ENCODE peak calls at places on chromosomes 6 and 20, in four cellular contexts. X is A549, J is K562, A is GM12878. T is an unnamed sample.

GRCh38 chr20:64224344-64225165 is 31.0 kb upstream of the PCMTD2 start:
- DNase-seq in X (no peak), J (no peak), A (no peak), T (no peak)

GRCh38 chr20:40673442-40673841 is 15.6 kb downstream of the MAFB start:
- DNase-seq in X (no peak), J (no peak), A (no peak), T (no peak)

GRCh38 chr6:131924881-131925474 is 26.2 kb downstream of the CCN2 start:
- DNase-seq in X (peak; percentile 44), J (peak; percentile 8), A (no peak), T (peak; percentile 77)

GRCh38 chr6:133241088-133241900 is at the start of gene EYA4:
- DNase-seq in X (peak; percentile 74), J (no peak), A (no peak), T (no peak)

GRCh38 chr6:20302702-20303251 is 90.5 kb upstream of the MBOAT1 start:
- DNase-seq in X (no peak), J (peak; percentile 91), A (no peak), T (no peak)

GRCh38 chr20:23434521-23435313 is 4.8 kb upstream of the CSTL1 start:
- DNase-seq in X (no peak), J (no peak), A (no peak), T (no peak)

GRCh38 chr6:126076992-126077664 is 90.8 kb downstream of the TRMT11 start:
- DNase-seq in X (no peak), J (no peak), A (no peak), T (peak; percentile 87)

GRCh38 chr6:89411019-89411268 is 1.1 kb downstream of the RRAGD start:
- DNase-seq in X (no peak), J (no peak), A (no peak), T (no peak)

DNA sequence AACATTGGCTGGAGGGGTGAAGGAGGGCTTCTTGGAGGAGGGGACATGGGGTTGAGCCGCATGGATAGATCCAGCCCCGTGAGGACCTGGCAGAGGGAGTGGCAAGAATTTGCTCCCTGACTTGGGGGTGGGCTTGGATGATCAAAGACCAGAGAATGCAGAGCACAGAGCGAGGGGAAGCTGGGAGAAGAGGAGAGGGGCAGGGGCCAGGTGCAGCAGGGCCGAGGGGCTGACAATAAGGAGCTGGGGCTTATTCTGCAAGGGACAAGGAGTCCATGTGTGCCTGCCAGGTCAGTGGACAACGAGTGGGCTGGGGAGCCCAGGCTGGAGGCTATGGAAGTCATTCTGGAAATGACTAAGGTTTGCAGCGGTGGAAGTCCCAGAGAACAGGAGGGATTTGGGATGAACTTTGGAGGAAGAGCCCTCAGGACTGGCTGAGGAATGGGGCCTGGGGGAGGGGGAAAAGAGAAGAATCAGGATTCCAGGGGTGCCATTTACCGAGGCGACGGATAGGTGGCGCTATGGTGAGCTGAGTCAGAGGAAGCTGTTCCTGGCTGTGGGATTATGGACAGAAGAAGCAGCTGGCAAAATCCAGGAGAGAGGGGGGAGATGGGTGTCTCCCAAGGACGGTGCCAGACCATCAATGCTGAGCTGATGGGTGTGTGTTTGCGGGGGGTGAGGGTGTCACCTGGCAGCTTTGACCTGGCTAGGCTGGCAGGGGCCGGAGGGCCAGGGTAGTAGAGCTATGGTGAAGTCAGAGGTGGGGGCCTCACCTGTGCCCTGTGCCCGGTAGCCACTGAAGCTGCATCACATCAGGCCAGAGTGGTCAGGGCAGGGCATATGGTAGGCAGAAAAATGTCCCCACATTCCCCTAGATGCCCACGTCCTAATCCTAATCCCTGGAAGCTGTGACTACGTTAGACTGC is 7.8 kb downstream of the KCNG1 start:
- DNase-seq in X (peak; percentile 59), J (peak; percentile 58), A (no peak), T (peak; percentile 47)
- TF ChIP-seq CHD4 in X (no peak), J (no peak), A (no peak), T (no peak)

GRCh38 chr6:138405816-138406403 is 1.9 kb downstream of the HEBP2 start:
- DNase-seq in X (no peak), J (no peak), A (no peak), T (no peak)
- TF ChIP-seq CHD4 in X (no peak), J (no peak), A (no peak), T (no peak)

GRCh38 chr20:7493311-7493710 is 446.9 kb downstream of the HAO1 start:
- DNase-seq in X (no peak), J (no peak), A (no peak), T (no peak)

GRCh38 chr20:7496394-7497111 is 443.7 kb downstream of the HAO1 start:
- DNase-seq in X (no peak), J (no peak), A (no peak), T (no peak)

GRCh38 chr20:7499201-7499600 is 441.1 kb downstream of the HAO1 start:
- DNase-seq in X (no peak), J (no peak), A (no peak), T (no peak)

GRCh38 chr20:7500362-7500761 is 439.9 kb downstream of the HAO1 start:
- DNase-seq in X (no peak), J (no peak), A (no peak), T (no peak)

GRCh38 chr20:7497985-7498384 is 442.3 kb downstream of the HAO1 start:
- DNase-seq in X (peak; percentile 61), J (no peak), A (no peak), T (no peak)
- TF ChIP-seq CHD4 in X (no peak), J (no peak), A (no peak), T (no peak)

GRCh38 chr6:75244063-75244575 is 518 bp upstream of the COX7A2 start:
- DNase-seq in X (no peak), J (no peak), A (no peak), T (no peak)
- TF ChIP-seq CHD4 in X (no peak), J (no peak), A (no peak), T (no peak)

GRCh38 chr6:64010010-64010409 is 374.4 kb downstream of the PHF3 start:
- DNase-seq in X (no peak), J (no peak), A (no peak), T (no peak)

GRCh38 chr6:64010646-64011045 is 375.0 kb downstream of the PHF3 start:
- DNase-seq in X (no peak), J (no peak), A (no peak), T (no peak)

GRCh38 chr6:64013061-64013410 is 377.4 kb downstream of the PHF3 start:
- DNase-seq in X (no peak), J (no peak), A (no peak), T (no peak)

GRCh38 chr6:64014581-64014980 is 379.0 kb downstream of the PHF3 start:
- DNase-seq in X (no peak), J (no peak), A (no peak), T (no peak)

DNA sequence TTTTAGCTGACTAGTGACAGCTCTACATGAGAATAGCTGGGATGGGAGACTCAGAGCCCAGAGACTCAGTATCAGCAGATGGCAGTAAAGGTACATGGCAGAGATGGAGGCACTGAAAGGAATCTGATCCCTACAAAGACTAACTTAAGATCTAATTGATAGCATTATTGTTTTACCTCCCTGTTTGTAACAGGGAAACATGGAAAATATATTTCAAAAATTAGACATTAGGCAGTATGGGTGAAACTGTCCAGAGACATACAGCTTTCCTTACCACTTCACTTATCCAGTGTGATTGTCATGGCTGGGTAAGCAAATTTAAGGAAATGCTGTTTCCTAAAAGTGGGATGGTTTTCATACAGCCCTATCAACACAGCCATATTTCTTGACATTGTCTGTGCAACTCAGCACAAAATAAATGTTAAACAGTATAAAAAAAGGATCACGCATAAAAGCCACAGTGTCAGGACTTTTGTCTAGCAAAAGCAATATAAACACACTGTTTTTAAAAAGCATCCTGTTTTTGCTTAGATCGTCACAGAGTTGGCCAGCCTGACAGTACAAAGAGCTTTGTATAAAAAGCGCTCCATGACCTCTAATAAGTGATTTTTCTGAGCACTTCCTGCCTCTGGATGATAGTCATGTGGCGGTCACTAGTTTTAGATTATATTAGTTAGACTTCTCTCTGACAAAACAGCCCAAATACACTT is 376.9 kb downstream of the PHF3 start:
- DNase-seq in X (peak; percentile 43), J (no peak), A (no peak), T (peak; percentile 61)
- TF ChIP-seq CHD4 in X (no peak), J (no peak), A (no peak), T (no peak)

DNA sequence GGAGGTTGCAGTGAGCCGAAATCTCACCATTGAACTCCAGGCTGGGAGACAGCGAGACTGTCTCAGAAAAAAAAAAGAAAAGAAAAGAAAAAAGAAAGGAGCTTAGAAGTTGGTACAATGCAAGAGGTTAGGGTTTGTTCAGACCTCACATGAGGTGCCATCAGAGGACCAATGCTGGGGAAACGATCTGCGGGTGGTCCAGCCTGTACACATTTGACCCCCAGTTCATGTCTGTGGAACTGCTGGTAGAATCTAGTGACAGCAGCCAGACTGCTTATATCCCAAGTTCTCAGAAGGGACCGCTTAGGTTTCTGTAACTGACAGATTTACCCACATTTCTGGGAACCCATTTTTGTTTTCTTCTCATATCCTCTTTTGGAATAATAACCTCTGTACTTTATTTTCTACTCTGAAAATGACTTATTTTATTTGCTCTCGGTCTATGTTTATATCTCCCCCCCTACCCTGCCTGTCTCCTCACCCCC is 4.7 kb downstream of the PPP1R18 start:
- DNase-seq in X (no peak), J (no peak), A (no peak), T (no peak)
- TF ChIP-seq CHD4 in X (no peak), J (no peak), A (no peak), T (no peak)

GRCh38 chr20:57306747-57307146 is 22.9 kb upstream of the SPO11 start:
- DNase-seq in X (no peak), J (no peak), A (no peak), T (no peak)
- TF ChIP-seq CHD4 in X (no peak), J (no peak), A (no peak), T (no peak)